ENCODE peak calls at places on chromosome 16, in six cellular contexts. One of them, this sample, is unnamed.

GRCh38 chr16:12002447-12003006 is 26.0 kb downstream of the SNX29 start:
- DNase-seq in MCF 10A: peak; percentile 21
- DNase-seq in stimulated activated CD8-positive, alpha-beta memory T cell treated with anti-CD3 and anti-CD28 coated beads, Interleukin-7, amount 100 ng/mL, for 1 hour: no peak
- DNase-seq in neural crest cell: no peak
- DNase-seq in germinal center: no peak
- DNase-seq in GDM1: no peak
- DNase-seq in this sample: no peak

GRCh38 chr16:81429045-81429521 is 15.5 kb upstream of the CMIP start:
- DNase-seq in MCF 10A: peak; percentile 44
- DNase-seq in stimulated activated CD8-positive, alpha-beta memory T cell treated with anti-CD3 and anti-CD28 coated beads, Interleukin-7, amount 100 ng/mL, for 1 hour: no peak
- DNase-seq in neural crest cell: no peak
- DNase-seq in germinal center: peak; percentile 64
- DNase-seq in GDM1: no peak
- DNase-seq in this sample: no peak

GRCh38 chr16:88382491-88383400 is at the start of gene ZNF469:
- DNase-seq in stimulated activated CD8-positive, alpha-beta memory T cell treated with anti-CD3 and anti-CD28 coated beads, Interleukin-7, amount 100 ng/mL, for 1 hour: no peak
- DNase-seq in germinal center: peak; percentile 22
- DNase-seq in MCF 10A: no peak
- DNase-seq in neural crest cell: no peak
- DNase-seq in GDM1: no peak
- DNase-seq in this sample: no peak

GRCh38 chr16:68901910-68902309 is 58.6 kb downstream of the TANGO6 start:
- DNase-seq in MCF 10A: peak; percentile 13
- DNase-seq in stimulated activated CD8-positive, alpha-beta memory T cell treated with anti-CD3 and anti-CD28 coated beads, Interleukin-7, amount 100 ng/mL, for 1 hour: no peak
- DNase-seq in germinal center: no peak
- DNase-seq in neural crest cell: no peak
- DNase-seq in GDM1: no peak
- DNase-seq in this sample: no peak

GRCh38 chr16:23026777-23027362 is 122.4 kb downstream of the USP31 start:
- DNase-seq in MCF 10A: peak; percentile 47
- DNase-seq in stimulated activated CD8-positive, alpha-beta memory T cell treated with anti-CD3 and anti-CD28 coated beads, Interleukin-7, amount 100 ng/mL, for 1 hour: no peak
- DNase-seq in GDM1: no peak
- DNase-seq in germinal center: peak; percentile 6
- DNase-seq in neural crest cell: peak; percentile 57
- DNase-seq in this sample: peak; percentile 34

GRCh38 chr16:64952177-64952576 is 169.7 kb downstream of the CDH11 start:
- DNase-seq in GDM1: no peak
- DNase-seq in stimulated activated CD8-positive, alpha-beta memory T cell treated with anti-CD3 and anti-CD28 coated beads, Interleukin-7, amount 100 ng/mL, for 1 hour: no peak
- DNase-seq in neural crest cell: no peak
- DNase-seq in MCF 10A: peak; percentile 70
- DNase-seq in germinal center: no peak
- DNase-seq in this sample: no peak

GRCh38 chr16:87956771-87957279 is 5.6 kb downstream of the BANP start:
- DNase-seq in germinal center: no peak
- DNase-seq in GDM1: no peak
- DNase-seq in stimulated activated CD8-positive, alpha-beta memory T cell treated with anti-CD3 and anti-CD28 coated beads, Interleukin-7, amount 100 ng/mL, for 1 hour: no peak
- DNase-seq in MCF 10A: peak; percentile 10
- DNase-seq in neural crest cell: peak; percentile 11
- DNase-seq in this sample: no peak

GRCh38 chr16:813204-813915 is 12.8 kb upstream of the GNG13 start:
- DNase-seq in MCF 10A: no peak
- DNase-seq in germinal center: peak; percentile 49
- DNase-seq in stimulated activated CD8-positive, alpha-beta memory T cell treated with anti-CD3 and anti-CD28 coated beads, Interleukin-7, amount 100 ng/mL, for 1 hour: peak; percentile 29
- DNase-seq in neural crest cell: peak; percentile 70
- DNase-seq in GDM1: no peak
- DNase-seq in this sample: no peak

GRCh38 chr16:10600792-10601443 is 20.5 kb upstream of the EMP2 start:
- DNase-seq in MCF 10A: peak; percentile 17
- DNase-seq in stimulated activated CD8-positive, alpha-beta memory T cell treated with anti-CD3 and anti-CD28 coated beads, Interleukin-7, amount 100 ng/mL, for 1 hour: no peak
- DNase-seq in GDM1: no peak
- DNase-seq in germinal center: no peak
- DNase-seq in neural crest cell: no peak
- DNase-seq in this sample: peak; percentile 79

GRCh38 chr16:27237229-27238015 is 31.1 kb downstream of the NSMCE1 start:
- DNase-seq in neural crest cell: no peak
- DNase-seq in stimulated activated CD8-positive, alpha-beta memory T cell treated with anti-CD3 and anti-CD28 coated beads, Interleukin-7, amount 100 ng/mL, for 1 hour: peak; percentile 45
- DNase-seq in germinal center: peak; percentile 76
- DNase-seq in GDM1: peak; percentile 23
- DNase-seq in MCF 10A: no peak
- DNase-seq in this sample: no peak

GRCh38 chr16:75402821-75403475 is 30.4 kb downstream of the CFDP1 start:
- DNase-seq in GDM1: no peak
- DNase-seq in neural crest cell: no peak
- DNase-seq in stimulated activated CD8-positive, alpha-beta memory T cell treated with anti-CD3 and anti-CD28 coated beads, Interleukin-7, amount 100 ng/mL, for 1 hour: no peak
- DNase-seq in germinal center: peak; percentile 14
- DNase-seq in MCF 10A: peak; percentile 47
- DNase-seq in this sample: peak; percentile 14

GRCh38 chr16:708959-709358 is 3.4 kb upstream of the FBXL16 start:
- DNase-seq in germinal center: no peak
- DNase-seq in stimulated activated CD8-positive, alpha-beta memory T cell treated with anti-CD3 and anti-CD28 coated beads, Interleukin-7, amount 100 ng/mL, for 1 hour: no peak
- DNase-seq in MCF 10A: no peak
- DNase-seq in neural crest cell: no peak
- DNase-seq in GDM1: no peak
- DNase-seq in this sample: no peak

GRCh38 chr16:88434746-88435145 is 18.3 kb upstream of the ZFPM1 start:
- DNase-seq in germinal center: no peak
- DNase-seq in MCF 10A: no peak
- DNase-seq in GDM1: no peak
- DNase-seq in neural crest cell: no peak
- DNase-seq in stimulated activated CD8-positive, alpha-beta memory T cell treated with anti-CD3 and anti-CD28 coated beads, Interleukin-7, amount 100 ng/mL, for 1 hour: no peak
- DNase-seq in this sample: no peak

GRCh38 chr16:3355589-3355988 is at the start of gene OR2C1:
- DNase-seq in stimulated activated CD8-positive, alpha-beta memory T cell treated with anti-CD3 and anti-CD28 coated beads, Interleukin-7, amount 100 ng/mL, for 1 hour: no peak
- DNase-seq in neural crest cell: no peak
- DNase-seq in germinal center: no peak
- DNase-seq in MCF 10A: no peak
- DNase-seq in GDM1: no peak
- DNase-seq in this sample: no peak

GRCh38 chr16:22948603-22949368 is 134.8 kb downstream of the HS3ST2 start:
- DNase-seq in MCF 10A: peak; percentile 85
- DNase-seq in stimulated activated CD8-positive, alpha-beta memory T cell treated with anti-CD3 and anti-CD28 coated beads, Interleukin-7, amount 100 ng/mL, for 1 hour: no peak
- DNase-seq in germinal center: peak; percentile 78
- DNase-seq in GDM1: peak; percentile 47
- DNase-seq in neural crest cell: peak; percentile 63
- DNase-seq in this sample: peak; percentile 73

This sample was measured in mammary epithelial cell.